ENCODE peak calls at places on chromosomes 1 and 21, in six cellular contexts. Y is activated naive CD4-positive, alpha-beta T cell; K is GDM1; S is H7; G is fibroblast of mammary gland; W is AG04449. L is an unnamed sample.

GRCh38 chr1:24555591-24556413 is at the start of gene NCMAP:
- DNase-seq in Y (peak), K (no peak), S (peak), G (no peak), W (no peak), L (peak)

GRCh38 chr21:17607684-17608083 is 5.0 kb downstream of the BTG3 start:
- DNase-seq in Y (no peak), K (no peak), S (no peak), G (no peak), W (no peak), L (no peak)

GRCh38 chr1:147169840-147170674 is 2.2 kb downstream of the PRKAB2 start:
- DNase-seq in Y (no peak), K (no peak), S (no peak), G (no peak), W (no peak), L (no peak)

GRCh38 chr21:42461881-42462877 is 33.8 kb downstream of the RSPH1 start:
- DNase-seq in Y (no peak), K (peak), S (no peak), G (no peak), W (no peak), L (no peak)

GRCh38 chr1:166947398-166948043 is 27.8 kb downstream of the ILDR2 start:
- DNase-seq in Y (no peak), K (peak), S (peak), G (peak), W (no peak), L (peak)

GRCh38 chr1:187928288-187928687 is 1099.5 kb downstream of the PLA2G4A start:
- DNase-seq in Y (no peak), K (no peak), S (peak), G (peak), W (no peak), L (peak)

GRCh38 chr1:230867903-230868735 is at the start of gene C1orf198:
- DNase-seq in Y (peak), K (no peak), S (peak), G (no peak), W (no peak), L (peak)

GRCh38 chr1:55213029-55213884 is 1.9 kb downstream of the USP24 start:
- DNase-seq in Y (no peak), K (no peak), S (no peak), G (no peak), W (no peak), L (no peak)

L was measured in neural progenitor cell.